ENCODE peak calls at places on chromosomes 2 and 18, in four cellular contexts. Q is K562, N is HL-60, O is GM12878. L is an unnamed sample.

GRCh38 chr2:109123586-109124201 is 5.3 kb upstream of the SH3RF3 start:
- DNase-seq in N (no peak), O (no peak), Q (no peak), L (no peak)

GRCh38 chr18:48649231-48649630 is 110.4 kb downstream of the CTIF start:
- DNase-seq in Q (no peak), O (no peak), N (no peak), L (no peak)

GRCh38 chr2:198815626-198816025 is 642.1 kb downstream of the SATB2 start:
- DNase-seq in O (no peak), Q (no peak), N (no peak), L (no peak)

GRCh38 chr2:45925636-45926350 is 274.3 kb downstream of the PRKCE start:
- DNase-seq in O (no peak), Q (no peak), N (no peak), L (no peak)

GRCh38 chr2:237717366-237718276 is 81.0 kb upstream of the RBM44 start:
- DNase-seq in Q (no peak), N (no peak), O (no peak), L (no peak)

GRCh38 chr2:182038579-182038978 is 52.9 kb downstream of the PPP1R1C start:
- DNase-seq in Q (no peak), O (no peak), N (no peak), L (no peak)

GRCh38 chr2:163155279-163155883 is 316.8 kb upstream of the KCNH7 start:
- DNase-seq in Q (peak), N (no peak), O (peak), L (peak)

GRCh38 chr18:36187826-36188721 is 777 bp downstream of the MOCOS start:
- DNase-seq in Q (peak), O (no peak), N (no peak), L (peak)

GRCh38 chr2:230282936-230283335 is 44.1 kb upstream of the SP140L start:
- DNase-seq in N (no peak), O (no peak), Q (no peak), L (no peak)

GRCh38 chr18:59054892-59055291 is 84.8 kb upstream of the SEC11C start:
- DNase-seq in Q (no peak), N (no peak), O (no peak), L (no peak)

GRCh38 chr2:164824865-164825264 is 16.8 kb downstream of the COBLL1 start:
- DNase-seq in N (no peak), O (no peak), Q (no peak), L (no peak)

GRCh38 chr18:76538846-76539245 is 43.8 kb upstream of the ZNF516 start:
- DNase-seq in N (no peak), Q (no peak), O (no peak), L (no peak)

GRCh38 chr2:135819211-135819610 is 17.8 kb downstream of the LCT start:
- DNase-seq in Q (peak), N (no peak), O (no peak), L (no peak)

GRCh38 chr2:47438084-47438483 is 35.1 kb downstream of the MSH2 start:
- DNase-seq in Q (no peak), O (no peak), N (no peak), L (no peak)

GRCh38 chr2:31235504-31235902 is 1.6 kb downstream of the EHD3 start:
- DNase-seq in O (no peak), Q (peak), N (no peak), L (no peak)

GRCh38 chr2:234450431-234451095 is 46.3 kb downstream of the ARL4C start:
- DNase-seq in N (no peak), O (no peak), Q (no peak), L (no peak)

GRCh38 chr2:6777626-6778025 is 88.1 kb downstream of the CMPK2 start:
- DNase-seq in O (no peak), N (no peak), Q (no peak), L (no peak)

GRCh38 chr18:23071285-23071684 is 64.0 kb upstream of the CABLES1 start:
- DNase-seq in Q (no peak), O (peak), N (peak), L (peak)

GRCh38 chr2:66701656-66702055 is 266.7 kb downstream of the MEIS1 start:
- DNase-seq in N (no peak), Q (no peak), O (no peak), L (no peak)

GRCh38 chr18:68083776-68084175 is 567.3 kb upstream of the DSEL start:
- DNase-seq in O (no peak), N (no peak), Q (no peak), L (no peak)

GRCh38 chr18:33720133-33720532 is 142.1 kb downstream of the ASXL3 start:
- DNase-seq in O (no peak), N (no peak), Q (no peak), L (no peak)

GRCh38 chr2:39524756-39525635 is 87.9 kb upstream of the MAP4K3 start:
- DNase-seq in N (no peak), Q (no peak), O (no peak), L (no peak)

GRCh38 chr18:9348079-9348671 is 13.6 kb downstream of the TWSG1 start:
- DNase-seq in N (no peak), O (peak), Q (no peak), L (no peak)

GRCh38 chr2:3025261-3025660 is 352.4 kb downstream of the EIPR1 start:
- DNase-seq in N (no peak), Q (no peak), O (no peak), L (no peak)

GRCh38 chr2:3023531-3023930 is 354.1 kb downstream of the EIPR1 start:
- DNase-seq in O (no peak), N (no peak), Q (no peak), L (no peak)

GRCh38 chr2:3021720-3022119 is 355.9 kb downstream of the EIPR1 start:
- DNase-seq in N (no peak), O (no peak), Q (no peak), L (no peak)

GRCh38 chr2:3024401-3024935 is 353.1 kb downstream of the EIPR1 start:
- DNase-seq in Q (no peak), O (no peak), N (no peak), L (no peak)

GRCh38 chr2:3022841-3023372 is 354.7 kb downstream of the EIPR1 start:
- DNase-seq in N (no peak), O (no peak), Q (no peak), L (no peak)
- TF ChIP-seq SPI1 in N (peak), O (no peak), Q (peak), L (no peak)

GRCh38 chr2:101173707-101174295 is 22.6 kb upstream of the TBC1D8 start:
- DNase-seq in Q (no peak), O (peak), N (no peak), L (no peak)
- TF ChIP-seq SPI1 in Q (no peak), O (no peak), N (no peak), L (no peak)

GRCh38 chr2:11563784-11564666 is 30.2 kb downstream of the GREB1 start:
- DNase-seq in O (no peak), N (no peak), Q (no peak), L (no peak)
- TF ChIP-seq SPI1 in O (no peak), N (no peak), Q (no peak), L (no peak)

DNA sequence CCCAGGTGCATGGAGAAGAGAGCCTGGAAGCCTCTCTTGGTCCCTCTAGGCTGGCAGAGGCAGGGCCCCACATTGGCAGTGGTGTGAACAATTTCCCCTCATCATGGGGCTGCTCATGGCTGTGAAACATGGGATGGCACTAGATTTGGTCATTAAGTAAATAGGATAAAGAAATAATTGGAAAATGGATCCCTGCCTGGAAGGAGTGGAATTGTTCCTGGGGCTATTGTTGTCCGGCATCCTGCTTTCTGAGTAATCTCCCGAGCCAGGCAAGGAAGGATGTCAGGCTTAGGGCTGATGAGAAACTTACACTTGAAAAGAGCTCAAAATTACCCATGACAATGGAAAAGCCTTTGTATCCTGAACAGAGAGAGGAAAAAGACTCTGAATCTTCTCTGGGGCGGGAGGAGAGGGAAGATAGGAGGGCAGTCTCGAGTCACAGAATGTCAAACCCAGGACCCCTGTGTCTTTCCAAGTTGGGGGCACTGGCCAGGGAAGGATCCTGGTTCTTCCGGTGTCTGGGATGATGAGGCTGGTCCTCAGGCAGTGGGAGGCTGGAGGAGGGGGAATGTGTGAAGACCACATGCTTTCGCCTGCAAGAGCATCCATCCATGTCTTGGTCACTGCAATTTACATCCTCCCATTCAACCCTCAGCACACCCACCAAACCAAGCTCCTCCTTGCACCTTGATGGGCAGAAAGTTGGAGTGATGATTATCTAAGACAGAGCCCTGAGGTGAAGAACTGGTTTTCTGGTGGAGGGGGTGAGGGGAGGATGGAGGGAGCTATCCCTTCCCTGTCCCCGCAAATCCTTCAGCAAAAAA is 27.1 kb upstream of the STEAP3 start:
- DNase-seq in O (no peak), Q (no peak), N (no peak), L (no peak)
- TF ChIP-seq SPI1 in O (no peak), Q (no peak), N (no peak), L (no peak)